ENCODE peak calls at places on chromosomes 5 and 9, in seven cellular contexts. Q is H1, J is stomach, X is tibial nerve, I is HepG2, T is sigmoid colon, K is ovary. Z is an unnamed sample.

GRCh38 chr5:154059039-154059430 is 20.3 kb downstream of the MFAP3 start:
- DNase-seq in X (no peak), K (no peak), Q (no peak), I (no peak), T (no peak), J (no peak), Z (no peak)

GRCh38 chr5:45686620-45687019 is 9.6 kb downstream of the HCN1 start:
- DNase-seq in K (no peak), I (no peak), T (no peak), X (no peak), J (no peak), Q (no peak), Z (no peak)

GRCh38 chr9:4147476-4148214 is 152.2 kb downstream of the GLIS3 start:
- DNase-seq in I (peak), T (no peak), K (no peak), Q (no peak), J (no peak), X (no peak), Z (peak)

GRCh38 chr5:179346401-179346800 is 1.1 kb upstream of the ADAMTS2 start:
- DNase-seq in K (no peak), T (no peak), X (no peak), I (no peak), Q (no peak), J (no peak), Z (no peak)

GRCh38 chr9:88590558-88591146 is 55.7 kb downstream of the NXNL2 start:
- DNase-seq in J (no peak), X (no peak), T (no peak), I (peak), K (no peak), Q (peak), Z (no peak)

GRCh38 chr5:61333351-61334223 is 1.5 kb downstream of the ZSWIM6 start:
- DNase-seq in T (peak), J (peak), X (no peak), I (no peak), Q (no peak), K (peak), Z (no peak)

GRCh38 chr5:29720954-29721353 is 1472.5 kb upstream of the CDH6 start:
- DNase-seq in T (no peak), I (peak), J (no peak), X (no peak), Q (no peak), K (no peak), Z (peak)

GRCh38 chr9:97560851-97561250 is 59.4 kb downstream of the TMOD1 start:
- DNase-seq in T (no peak), X (no peak), I (no peak), K (no peak), J (no peak), Q (no peak), Z (no peak)

DNA sequence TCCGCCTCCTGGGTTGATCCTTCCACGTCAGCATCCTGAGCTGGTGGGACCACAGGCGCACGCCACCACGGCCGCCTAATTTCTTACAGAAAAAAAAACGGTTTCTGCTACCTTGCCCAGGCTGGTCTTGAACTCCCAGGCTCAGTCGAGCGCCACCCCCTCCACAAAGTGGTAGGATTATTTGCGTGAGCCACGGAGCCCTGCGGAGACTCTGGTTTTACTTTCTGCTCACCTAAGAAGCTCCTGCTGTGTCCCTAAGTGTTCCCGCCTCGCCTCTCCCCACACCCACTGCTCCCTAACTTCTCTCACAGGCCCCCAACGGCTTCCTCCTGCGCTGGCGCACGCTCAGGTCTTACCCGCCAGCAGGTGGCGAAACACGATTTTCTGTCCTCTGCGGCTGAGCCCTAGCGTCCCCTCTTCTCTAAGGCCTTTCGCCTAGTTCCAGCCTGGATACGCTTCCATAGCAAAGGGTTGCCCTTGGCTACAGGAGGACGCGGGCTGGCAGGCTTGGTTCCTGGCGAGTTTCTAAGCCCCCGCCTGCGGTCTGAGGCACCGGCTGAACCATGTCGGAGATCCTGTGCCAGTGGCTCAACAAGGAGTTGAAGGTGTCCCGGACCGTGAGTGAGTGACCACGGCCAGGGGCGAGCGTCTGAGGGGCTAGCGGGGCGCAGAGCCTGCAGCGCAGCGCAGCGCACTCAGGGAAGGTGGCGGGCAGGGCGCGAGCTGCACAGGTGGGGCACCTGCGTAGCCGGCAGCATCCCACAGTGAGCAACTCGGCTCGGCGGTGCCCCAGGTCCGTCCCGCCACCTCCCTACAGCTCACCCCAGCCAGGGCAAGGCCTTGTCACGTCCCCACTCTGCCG is at the start of gene SPEF2:
- DNase-seq in J (peak), Q (peak), K (peak), I (peak), T (peak), X (peak), Z (peak)
- TF ChIP-seq EP300 in J (no peak), Q (peak), K (no peak), I (no peak), T (no peak), X (no peak), Z (no peak)

GRCh38 chr9:38681747-38682227 is 38.1 kb downstream of the FAM240B start:
- DNase-seq in J (no peak), Q (no peak), I (no peak), T (no peak), X (no peak), K (no peak), Z (no peak)
- TF ChIP-seq EP300 in J (no peak), Q (no peak), I (no peak), T (no peak), X (no peak), K (no peak), Z (no peak)

GRCh38 chr9:82923410-82924242 is 139.3 kb downstream of the RASEF start:
- DNase-seq in J (no peak), I (peak), Q (no peak), K (no peak), X (no peak), T (no peak), Z (no peak)
- TF ChIP-seq EP300 in J (no peak), I (no peak), Q (no peak), K (no peak), X (no peak), T (no peak), Z (no peak)

GRCh38 chr9:77457916-77458592 is 190.1 kb downstream of the GNA14 start:
- DNase-seq in T (peak), X (peak), J (peak), I (peak), K (peak), Q (no peak), Z (peak)
- TF ChIP-seq EP300 in T (no peak), X (no peak), J (no peak), I (no peak), K (no peak), Q (no peak), Z (no peak)

GRCh38 chr9:35659340-35659739 is 1.2 kb downstream of the CCDC107 start:
- DNase-seq in X (no peak), Q (no peak), I (no peak), J (no peak), T (peak), K (no peak), Z (no peak)
- TF ChIP-seq EP300 in X (no peak), Q (no peak), I (no peak), J (peak), T (peak), K (peak), Z (no peak)